ENCODE peak calls at places on chromosomes 13 and 19, in four cellular contexts. One of them, this sample, is unnamed.
A peak's percentile ranks its signal among the peaks of the same experiment; 100 is the strongest.

GRCh38 chr19:10361569-10362011 is 18.8 kb downstream of the TYK2 start:
- DNase-seq in GM12878: no peak
- DNase-seq in A549: no peak
- DNase-seq in endothelial cell of umbilical vein: no peak
- DNase-seq in this sample: peak; percentile 53

GRCh38 chr19:29214411-29214810 is 1.5 kb upstream of the UQCRFS1 start:
- DNase-seq in A549: no peak
- DNase-seq in GM12878: no peak
- DNase-seq in endothelial cell of umbilical vein: no peak
- DNase-seq in this sample: no peak

GRCh38 chr13:27251166-27252088 is at the start of gene RPL21:
- DNase-seq in endothelial cell of umbilical vein: peak; percentile 98
- DNase-seq in GM12878: peak; percentile 86
- DNase-seq in A549: peak; percentile 97
- DNase-seq in this sample: peak; percentile 99

GRCh38 chr19:6700586-6701316 is 19.7 kb downstream of the C3 start:
- DNase-seq in A549: no peak
- DNase-seq in endothelial cell of umbilical vein: no peak
- DNase-seq in GM12878: no peak
- DNase-seq in this sample: no peak

GRCh38 chr13:105969761-105970160 is 565.7 kb downstream of the EFNB2 start:
- DNase-seq in GM12878: no peak
- DNase-seq in endothelial cell of umbilical vein: no peak
- DNase-seq in A549: peak; percentile 61
- DNase-seq in this sample: no peak

GRCh38 chr19:4217429-4218264 is 11.7 kb upstream of the EBI3 start:
- DNase-seq in GM12878: no peak
- DNase-seq in A549: no peak
- DNase-seq in endothelial cell of umbilical vein: no peak
- DNase-seq in this sample: no peak

GRCh38 chr19:51546107-51546649 is 14.7 kb upstream of the SIGLEC6 start:
- DNase-seq in endothelial cell of umbilical vein: no peak
- DNase-seq in A549: no peak
- DNase-seq in GM12878: no peak
- DNase-seq in this sample: peak; percentile 53

GRCh38 chr19:5041168-5042038 is 72.5 kb downstream of the KDM4B start:
- DNase-seq in GM12878: no peak
- DNase-seq in A549: no peak
- DNase-seq in endothelial cell of umbilical vein: no peak
- DNase-seq in this sample: peak; percentile 73

GRCh38 chr19:29514525-29515232 is 11.1 kb upstream of the VSTM2B start:
- DNase-seq in A549: peak; percentile 59
- DNase-seq in GM12878: no peak
- DNase-seq in endothelial cell of umbilical vein: no peak
- DNase-seq in this sample: no peak

GRCh38 chr13:32125746-32126145 is 94.2 kb downstream of the FRY start:
- DNase-seq in A549: no peak
- DNase-seq in GM12878: no peak
- DNase-seq in endothelial cell of umbilical vein: no peak
- DNase-seq in this sample: peak; percentile 79

GRCh38 chr19:28793391-28794168 is 419.4 kb downstream of the UQCRFS1 start:
- DNase-seq in A549: no peak
- DNase-seq in endothelial cell of umbilical vein: no peak
- DNase-seq in GM12878: no peak
- DNase-seq in this sample: no peak

GRCh38 chr19:13882841-13883240 is 5.9 kb downstream of the NANOS3 start:
- DNase-seq in GM12878: no peak
- DNase-seq in endothelial cell of umbilical vein: no peak
- DNase-seq in A549: no peak
- DNase-seq in this sample: no peak

GRCh38 chr13:23980160-23980551 is 82.9 kb upstream of the C1QTNF9B start:
- DNase-seq in A549: peak; percentile 17
- DNase-seq in endothelial cell of umbilical vein: peak; percentile 59
- DNase-seq in GM12878: no peak
- DNase-seq in this sample: peak; percentile 87

GRCh38 chr13:29472317-29472961 is 123.0 kb downstream of the SLC7A1 start:
- DNase-seq in GM12878: no peak
- DNase-seq in endothelial cell of umbilical vein: peak; percentile 57
- DNase-seq in A549: peak; percentile 65
- DNase-seq in this sample: peak; percentile 81

GRCh38 chr13:99218545-99218944 is 17.9 kb downstream of the UBAC2 start:
- DNase-seq in endothelial cell of umbilical vein: peak; percentile 34
- DNase-seq in A549: no peak
- DNase-seq in GM12878: no peak
- DNase-seq in this sample: no peak

GRCh38 chr19:16930753-16931152 is 42.0 kb downstream of the F2RL3 start:
- DNase-seq in endothelial cell of umbilical vein: no peak
- DNase-seq in GM12878: no peak
- DNase-seq in A549: no peak
- DNase-seq in this sample: no peak

GRCh38 chr19:5071579-5071978 is 102.7 kb downstream of the KDM4B start:
- DNase-seq in A549: no peak
- DNase-seq in endothelial cell of umbilical vein: no peak
- DNase-seq in GM12878: no peak
- DNase-seq in this sample: no peak

GRCh38 chr19:33634361-33635091 is 12.8 kb downstream of the CHST8 start:
- DNase-seq in GM12878: no peak
- DNase-seq in A549: no peak
- DNase-seq in endothelial cell of umbilical vein: no peak
- DNase-seq in this sample: no peak

GRCh38 chr13:35784286-35784951 is 307.9 kb upstream of the MAB21L1 start:
- DNase-seq in endothelial cell of umbilical vein: no peak
- DNase-seq in A549: no peak
- DNase-seq in GM12878: no peak
- DNase-seq in this sample: no peak

GRCh38 chr13:25836709-25837316 is 215.0 kb downstream of the SHISA2 start:
- DNase-seq in GM12878: no peak
- DNase-seq in A549: no peak
- DNase-seq in endothelial cell of umbilical vein: no peak
- DNase-seq in this sample: no peak

GRCh38 chr19:57374179-57374578 is 10.8 kb downstream of the TRAPPC2B start:
- DNase-seq in A549: no peak
- DNase-seq in GM12878: no peak
- DNase-seq in endothelial cell of umbilical vein: no peak
- DNase-seq in this sample: no peak
- H3K4me3 ChIP-seq in A549: no peak overlapping the region
- H3K4me3 ChIP-seq in GM12878: no peak overlapping the region
- H3K4me3 ChIP-seq in endothelial cell of umbilical vein: no peak overlapping the region
- H3K4me3 ChIP-seq in this sample: no peak overlapping the region

GRCh38 chr13:45367358-45367757 is 26.4 kb upstream of the TPT1 start:
- DNase-seq in endothelial cell of umbilical vein: peak; percentile 79
- DNase-seq in GM12878: peak; percentile 67
- DNase-seq in A549: peak; percentile 80
- DNase-seq in this sample: peak; percentile 85
- TF ChIP-seq MYC in endothelial cell of umbilical vein: no peak
- TF ChIP-seq MYC in GM12878: no peak
- TF ChIP-seq MYC in A549: no peak
- TF ChIP-seq MYC in this sample: no peak

GRCh38 chr19:41222240-41222639 is 3.2 kb downstream of the AXL start:
- DNase-seq in A549: no peak
- DNase-seq in endothelial cell of umbilical vein: no peak
- DNase-seq in GM12878: no peak
- DNase-seq in this sample: no peak

GRCh38 chr19:41221514-41222205 is 2.6 kb downstream of the AXL start:
- DNase-seq in endothelial cell of umbilical vein: no peak
- DNase-seq in A549: no peak
- DNase-seq in GM12878: no peak
- DNase-seq in this sample: no peak

GRCh38 chr19:41224632-41225031 is 5.6 kb downstream of the AXL start:
- DNase-seq in endothelial cell of umbilical vein: no peak
- DNase-seq in GM12878: no peak
- DNase-seq in A549: no peak
- DNase-seq in this sample: no peak

GRCh38 chr19:41225238-41226052 is 6.4 kb downstream of the AXL start:
- DNase-seq in GM12878: no peak
- DNase-seq in endothelial cell of umbilical vein: peak; percentile 90
- DNase-seq in A549: peak; percentile 100
- DNase-seq in this sample: peak; percentile 85

DNA sequence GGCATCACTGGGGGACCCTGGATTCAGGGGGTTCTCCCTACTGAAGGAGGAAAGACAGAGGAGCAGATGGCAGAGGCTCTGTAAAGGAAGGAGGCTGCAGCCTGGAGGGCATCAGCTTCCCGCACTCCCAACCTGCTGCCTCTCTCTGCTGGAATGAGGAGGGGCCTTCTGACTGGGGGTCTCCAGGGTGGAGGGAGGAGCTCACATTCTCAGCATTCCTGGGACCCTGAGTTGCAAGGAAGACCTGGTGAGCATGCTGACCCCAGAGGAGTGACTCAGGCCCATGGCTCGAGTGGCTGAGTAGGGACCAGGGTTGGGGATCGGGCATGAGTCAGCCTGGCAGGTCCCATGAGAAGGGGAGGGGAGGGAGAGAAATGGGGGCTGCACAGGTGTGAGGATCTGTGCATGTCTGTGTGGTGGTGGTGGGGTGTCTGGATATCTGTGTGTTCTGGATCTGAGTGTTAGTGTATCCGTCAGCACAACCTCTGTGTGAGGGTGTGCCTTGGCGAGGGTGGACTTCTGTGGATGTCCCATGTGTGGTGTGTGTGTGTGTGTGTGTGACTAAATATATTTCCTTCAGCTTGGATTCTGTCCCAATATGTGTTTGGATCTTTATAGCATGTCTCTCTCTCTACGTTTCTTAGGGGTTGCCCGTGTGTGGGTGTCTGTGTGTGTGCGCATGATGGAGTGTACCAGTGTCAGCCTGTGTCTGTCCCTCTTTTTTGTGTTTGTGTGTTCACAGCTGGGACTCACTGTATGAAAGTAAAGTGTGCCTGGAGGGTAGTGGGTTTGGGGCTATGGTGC is 4.6 kb downstream of the AXL start:
- DNase-seq in endothelial cell of umbilical vein: peak; percentile 83
- DNase-seq in A549: peak; percentile 86
- DNase-seq in GM12878: no peak
- DNase-seq in this sample: peak; percentile 21
- H3K4me3 ChIP-seq in endothelial cell of umbilical vein: peak overlapping the region; percentile 5
- H3K4me3 ChIP-seq in A549: peak overlapping the region; percentile 5
- H3K4me3 ChIP-seq in GM12878: no peak overlapping the region
- H3K4me3 ChIP-seq in this sample: no peak overlapping the region

GRCh38 chr13:48449656-48450055 is 36.7 kb upstream of the LPAR6 start:
- DNase-seq in A549: no peak
- DNase-seq in endothelial cell of umbilical vein: no peak
- DNase-seq in GM12878: no peak
- DNase-seq in this sample: no peak

GRCh38 chr13:48448285-48448962 is 35.5 kb upstream of the LPAR6 start:
- DNase-seq in A549: no peak
- DNase-seq in GM12878: no peak
- DNase-seq in endothelial cell of umbilical vein: peak; percentile 70
- DNase-seq in this sample: no peak

GRCh38 chr13:48448963-48449614 is 36.2 kb upstream of the LPAR6 start:
- DNase-seq in endothelial cell of umbilical vein: no peak
- DNase-seq in GM12878: no peak
- DNase-seq in A549: no peak
- DNase-seq in this sample: peak; percentile 81

GRCh38 chr13:48443442-48444208 is 30.7 kb upstream of the LPAR6 start:
- DNase-seq in A549: no peak
- DNase-seq in GM12878: no peak
- DNase-seq in endothelial cell of umbilical vein: no peak
- DNase-seq in this sample: no peak

GRCh38 chr13:48446454-48446853 is 33.5 kb upstream of the LPAR6 start:
- DNase-seq in A549: no peak
- DNase-seq in endothelial cell of umbilical vein: peak; percentile 91
- DNase-seq in GM12878: no peak
- DNase-seq in this sample: peak; percentile 64
- TF ChIP-seq MYC in A549: no peak
- TF ChIP-seq MYC in endothelial cell of umbilical vein: no peak
- TF ChIP-seq MYC in GM12878: no peak
- TF ChIP-seq MYC in this sample: no peak

DNA sequence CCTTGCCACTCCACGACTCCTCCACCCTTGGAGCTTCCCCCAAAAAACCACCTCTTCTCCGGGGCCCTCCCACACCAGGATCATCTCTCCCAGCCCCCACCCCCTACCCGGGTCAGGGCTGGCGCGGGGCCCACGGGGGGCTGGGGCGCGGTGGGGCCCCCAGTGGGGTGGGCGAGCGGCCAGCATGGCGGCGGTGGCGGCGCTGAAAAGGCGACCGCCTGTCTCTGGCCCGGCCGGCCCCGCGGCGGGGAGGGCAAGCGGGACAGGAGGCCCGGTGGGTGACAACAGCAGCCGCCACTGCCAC is 850 bp downstream of the DYRK1B start:
- DNase-seq in A549: no peak
- DNase-seq in GM12878: no peak
- DNase-seq in endothelial cell of umbilical vein: no peak
- DNase-seq in this sample: no peak
- H3K4me3 ChIP-seq in A549: peak overlapping the region; percentile 73
- H3K4me3 ChIP-seq in GM12878: peak overlapping the region; percentile 97
- H3K4me3 ChIP-seq in endothelial cell of umbilical vein: peak overlapping the region; percentile 66
- H3K4me3 ChIP-seq in this sample: no peak overlapping the region

GRCh38 chr19:43634068-43634467 is 5.6 kb downstream of the CADM4 start:
- DNase-seq in GM12878: no peak
- DNase-seq in endothelial cell of umbilical vein: no peak
- DNase-seq in A549: no peak
- DNase-seq in this sample: no peak

GRCh38 chr19:43636121-43636683 is 3.4 kb downstream of the CADM4 start:
- DNase-seq in A549: no peak
- DNase-seq in endothelial cell of umbilical vein: no peak
- DNase-seq in GM12878: no peak
- DNase-seq in this sample: no peak

GRCh38 chr19:43633520-43633919 is 6.1 kb downstream of the CADM4 start:
- DNase-seq in endothelial cell of umbilical vein: no peak
- DNase-seq in A549: no peak
- DNase-seq in GM12878: no peak
- DNase-seq in this sample: no peak

GRCh38 chr19:43634516-43634876 is 5.2 kb downstream of the CADM4 start:
- DNase-seq in GM12878: no peak
- DNase-seq in endothelial cell of umbilical vein: no peak
- DNase-seq in A549: no peak
- DNase-seq in this sample: no peak

GRCh38 chr19:43634877-43635560 is 4.6 kb downstream of the CADM4 start:
- DNase-seq in A549: no peak
- DNase-seq in endothelial cell of umbilical vein: no peak
- DNase-seq in GM12878: no peak
- DNase-seq in this sample: peak; percentile 25
- TF ChIP-seq MYC in A549: no peak
- TF ChIP-seq MYC in endothelial cell of umbilical vein: no peak
- TF ChIP-seq MYC in GM12878: no peak
- TF ChIP-seq MYC in this sample: no peak

DNA sequence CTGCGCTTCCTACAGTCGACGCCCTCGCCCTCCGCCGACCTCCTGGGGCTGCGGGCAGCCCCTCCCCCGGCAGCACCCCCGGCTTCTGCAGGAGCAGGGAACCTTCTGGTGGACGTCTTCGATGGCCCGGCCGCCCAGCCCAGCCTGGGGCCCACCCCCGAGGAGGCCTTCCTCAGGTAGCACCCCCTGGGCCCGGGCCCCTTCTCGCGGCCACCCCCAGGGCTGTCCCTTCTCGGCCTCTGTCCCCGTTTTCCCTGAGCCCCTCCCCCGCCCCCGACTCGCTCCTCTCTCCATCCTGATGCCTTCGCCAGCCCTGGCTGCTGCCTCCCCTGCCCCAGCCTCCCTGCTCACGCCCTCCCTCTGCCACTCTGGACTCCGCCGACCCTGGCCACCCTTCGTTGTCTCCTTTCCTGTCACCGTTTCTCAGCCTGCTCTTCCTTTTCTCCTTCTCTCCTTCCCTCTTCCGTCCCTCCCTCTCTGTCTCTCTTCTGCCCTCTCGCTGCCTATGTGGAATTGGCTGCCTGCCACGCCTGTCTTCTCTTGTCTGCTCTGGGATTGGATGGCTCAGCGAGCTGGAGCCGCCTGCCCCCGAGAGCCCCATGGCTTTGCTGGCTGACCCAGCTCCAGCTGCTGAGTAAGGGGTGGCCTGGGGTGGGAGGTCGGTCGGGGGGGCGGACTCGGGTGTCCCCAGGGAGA is 11.0 kb downstream of the FUZ start:
- DNase-seq in endothelial cell of umbilical vein: peak; percentile 80
- DNase-seq in A549: peak; percentile 77
- DNase-seq in GM12878: no peak
- DNase-seq in this sample: no peak
- H3K4me3 ChIP-seq in endothelial cell of umbilical vein: no peak overlapping the region
- H3K4me3 ChIP-seq in A549: no peak overlapping the region
- H3K4me3 ChIP-seq in GM12878: no peak overlapping the region
- H3K4me3 ChIP-seq in this sample: no peak overlapping the region